ENCODE peak calls at places on chromosome 11, in nine cellular contexts. One of them, this sample, is unnamed.

GRCh38 chr11:109511598-109511997 is 89.6 kb downstream of the C11orf87 start:
- DNase-seq in prostate gland: no peak
- DNase-seq in GM12891: no peak
- DNase-seq in transverse colon: no peak
- DNase-seq in stomach: no peak
- DNase-seq in breast epithelium: no peak
- DNase-seq in spleen: no peak
- DNase-seq in suprapubic skin: no peak
- DNase-seq in HCT116: no peak
- DNase-seq in this sample: no peak

GRCh38 chr11:88402784-88403183 is 65.2 kb upstream of the CTSC start:
- DNase-seq in prostate gland: no peak
- DNase-seq in GM12891: no peak
- DNase-seq in transverse colon: no peak
- DNase-seq in stomach: no peak
- DNase-seq in breast epithelium: no peak
- DNase-seq in spleen: no peak
- DNase-seq in suprapubic skin: no peak
- DNase-seq in HCT116: no peak
- DNase-seq in this sample: no peak

GRCh38 chr11:134566311-134566710 is 154.3 kb upstream of the B3GAT1 start:
- DNase-seq in prostate gland: no peak
- DNase-seq in GM12891: no peak
- DNase-seq in transverse colon: no peak
- DNase-seq in stomach: no peak
- DNase-seq in breast epithelium: no peak
- DNase-seq in spleen: no peak
- DNase-seq in suprapubic skin: no peak
- DNase-seq in HCT116: no peak
- DNase-seq in this sample: no peak

GRCh38 chr11:125351045-125351867 is 144.8 kb downstream of the FEZ1 start:
- DNase-seq in prostate gland: no peak
- DNase-seq in GM12891: no peak
- DNase-seq in transverse colon: no peak
- DNase-seq in stomach: no peak
- DNase-seq in breast epithelium: no peak
- DNase-seq in spleen: peak; percentile 73
- DNase-seq in suprapubic skin: no peak
- DNase-seq in HCT116: no peak
- DNase-seq in this sample: no peak

GRCh38 chr11:102139081-102139498 is 28.8 kb downstream of the YAP1 start:
- DNase-seq in prostate gland: no peak
- DNase-seq in GM12891: no peak
- DNase-seq in transverse colon: no peak
- DNase-seq in stomach: no peak
- DNase-seq in breast epithelium: no peak
- DNase-seq in spleen: no peak
- DNase-seq in suprapubic skin: no peak
- DNase-seq in HCT116: no peak
- DNase-seq in this sample: no peak

GRCh38 chr11:132047167-132047566 is 676.8 kb downstream of the NTM start:
- DNase-seq in prostate gland: no peak
- DNase-seq in GM12891: no peak
- DNase-seq in transverse colon: no peak
- DNase-seq in stomach: no peak
- DNase-seq in breast epithelium: no peak
- DNase-seq in spleen: no peak
- DNase-seq in suprapubic skin: no peak
- DNase-seq in HCT116: no peak
- DNase-seq in this sample: no peak

GRCh38 chr11:70351646-70352045 is 46.7 kb upstream of the CTTN start:
- DNase-seq in prostate gland: no peak
- DNase-seq in GM12891: no peak
- DNase-seq in transverse colon: no peak
- DNase-seq in stomach: no peak
- DNase-seq in breast epithelium: no peak
- DNase-seq in spleen: no peak
- DNase-seq in suprapubic skin: no peak
- DNase-seq in HCT116: no peak
- DNase-seq in this sample: no peak

GRCh38 chr11:119896387-119897045 is 167.5 kb upstream of the NECTIN1 start:
- DNase-seq in prostate gland: no peak
- DNase-seq in GM12891: no peak
- DNase-seq in transverse colon: no peak
- DNase-seq in stomach: no peak
- DNase-seq in breast epithelium: no peak
- DNase-seq in spleen: peak; percentile 23
- DNase-seq in suprapubic skin: no peak
- DNase-seq in HCT116: no peak
- DNase-seq in this sample: no peak

GRCh38 chr11:6404341-6405038 is 14.2 kb downstream of the SMPD1 start:
- DNase-seq in prostate gland: no peak
- DNase-seq in GM12891: no peak
- DNase-seq in transverse colon: no peak
- DNase-seq in stomach: no peak
- DNase-seq in breast epithelium: no peak
- DNase-seq in spleen: no peak
- DNase-seq in suprapubic skin: no peak
- DNase-seq in HCT116: no peak
- DNase-seq in this sample: no peak

GRCh38 chr11:79026803-79027445 is 413.9 kb downstream of the TENM4 start:
- DNase-seq in prostate gland: no peak
- DNase-seq in GM12891: peak; percentile 5
- DNase-seq in transverse colon: no peak
- DNase-seq in stomach: no peak
- DNase-seq in breast epithelium: no peak
- DNase-seq in spleen: no peak
- DNase-seq in suprapubic skin: no peak
- DNase-seq in HCT116: no peak
- DNase-seq in this sample: no peak

GRCh38 chr11:45771942-45772522 is 32.9 kb upstream of the SLC35C1 start:
- DNase-seq in prostate gland: peak; percentile 75
- DNase-seq in GM12891: peak; percentile 93
- DNase-seq in transverse colon: peak; percentile 87
- DNase-seq in stomach: peak; percentile 86
- DNase-seq in breast epithelium: peak; percentile 57
- DNase-seq in spleen: peak; percentile 94
- DNase-seq in suprapubic skin: peak; percentile 88
- DNase-seq in HCT116: peak; percentile 56
- DNase-seq in this sample: peak; percentile 90
- TF ChIP-seq POLR2AphosphoS5 in prostate gland: peak; percentile 34
- TF ChIP-seq POLR2AphosphoS5 in GM12891: no peak
- TF ChIP-seq POLR2AphosphoS5 in transverse colon: no peak
- TF ChIP-seq POLR2AphosphoS5 in stomach: peak; percentile 31
- TF ChIP-seq POLR2AphosphoS5 in breast epithelium: no peak
- TF ChIP-seq POLR2AphosphoS5 in spleen: peak; percentile 62
- TF ChIP-seq POLR2AphosphoS5 in suprapubic skin: no peak
- TF ChIP-seq POLR2AphosphoS5 in HCT116: no peak
- TF ChIP-seq POLR2AphosphoS5 in this sample: no peak

DNA sequence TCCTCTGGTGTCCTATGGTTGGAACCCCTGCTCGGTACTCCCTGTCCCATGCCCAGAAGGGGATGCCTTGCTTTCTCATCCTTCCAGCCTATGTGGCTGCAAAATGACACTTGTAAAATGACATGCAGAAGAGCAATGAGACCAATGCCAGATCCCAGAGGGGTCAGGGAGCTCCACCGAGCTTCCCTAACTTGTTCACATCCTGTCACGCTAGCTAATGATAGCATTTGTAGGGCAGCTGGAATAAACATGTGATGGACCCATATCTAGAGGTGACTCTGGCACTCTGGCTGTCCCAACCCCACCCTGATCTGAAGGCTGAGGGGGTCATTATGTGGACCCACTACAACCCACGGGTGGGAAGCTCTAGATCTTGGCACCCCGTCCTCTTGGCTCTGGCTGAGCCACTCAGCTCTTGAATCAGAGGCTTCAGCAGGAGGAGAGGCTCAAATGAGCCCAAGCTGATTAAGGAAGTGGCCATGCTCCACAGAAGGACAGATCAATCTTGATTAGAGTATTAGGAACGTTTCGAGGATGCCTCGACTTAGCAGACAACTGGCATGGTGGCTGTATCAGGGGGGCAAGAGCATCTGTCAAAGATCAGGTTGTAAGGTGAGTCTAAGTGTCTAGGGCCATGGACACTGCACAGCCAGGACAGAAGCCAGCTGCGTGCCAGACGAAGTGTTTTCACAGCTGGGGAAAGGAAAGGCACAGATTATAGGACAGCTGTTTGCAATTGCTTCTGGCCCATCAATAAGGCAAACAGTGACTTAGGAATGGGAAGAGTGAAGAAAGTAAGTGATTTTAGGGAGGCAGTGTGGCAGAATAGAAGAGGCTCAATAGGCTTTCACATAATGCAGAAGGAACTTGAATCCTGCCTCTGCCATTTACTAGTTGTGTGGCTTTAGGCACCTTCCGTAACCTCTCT is 182.8 kb downstream of the KIRREL3 start:
- DNase-seq in prostate gland: no peak
- DNase-seq in GM12891: no peak
- DNase-seq in transverse colon: no peak
- DNase-seq in stomach: no peak
- DNase-seq in breast epithelium: no peak
- DNase-seq in spleen: no peak
- DNase-seq in suprapubic skin: no peak
- DNase-seq in HCT116: no peak
- DNase-seq in this sample: no peak
- TF ChIP-seq POLR2A in prostate gland: no peak
- TF ChIP-seq POLR2A in GM12891: no peak
- TF ChIP-seq POLR2A in transverse colon: no peak
- TF ChIP-seq POLR2A in stomach: no peak
- TF ChIP-seq POLR2A in breast epithelium: no peak
- TF ChIP-seq POLR2A in spleen: no peak
- TF ChIP-seq POLR2A in suprapubic skin: no peak
- TF ChIP-seq POLR2A in HCT116: no peak
- TF ChIP-seq POLR2A in this sample: no peak

GRCh38 chr11:23233075-23233474 is 372.8 kb upstream of the CCDC179 start:
- DNase-seq in prostate gland: no peak
- DNase-seq in GM12891: no peak
- DNase-seq in transverse colon: no peak
- DNase-seq in stomach: no peak
- DNase-seq in breast epithelium: no peak
- DNase-seq in spleen: no peak
- DNase-seq in suprapubic skin: no peak
- DNase-seq in HCT116: no peak
- DNase-seq in this sample: no peak
- TF ChIP-seq POLR2AphosphoS5 in prostate gland: no peak
- TF ChIP-seq POLR2AphosphoS5 in GM12891: no peak
- TF ChIP-seq POLR2AphosphoS5 in transverse colon: no peak
- TF ChIP-seq POLR2AphosphoS5 in stomach: no peak
- TF ChIP-seq POLR2AphosphoS5 in breast epithelium: no peak
- TF ChIP-seq POLR2AphosphoS5 in spleen: no peak
- TF ChIP-seq POLR2AphosphoS5 in suprapubic skin: no peak
- TF ChIP-seq POLR2AphosphoS5 in HCT116: no peak
- TF ChIP-seq POLR2AphosphoS5 in this sample: no peak

DNA sequence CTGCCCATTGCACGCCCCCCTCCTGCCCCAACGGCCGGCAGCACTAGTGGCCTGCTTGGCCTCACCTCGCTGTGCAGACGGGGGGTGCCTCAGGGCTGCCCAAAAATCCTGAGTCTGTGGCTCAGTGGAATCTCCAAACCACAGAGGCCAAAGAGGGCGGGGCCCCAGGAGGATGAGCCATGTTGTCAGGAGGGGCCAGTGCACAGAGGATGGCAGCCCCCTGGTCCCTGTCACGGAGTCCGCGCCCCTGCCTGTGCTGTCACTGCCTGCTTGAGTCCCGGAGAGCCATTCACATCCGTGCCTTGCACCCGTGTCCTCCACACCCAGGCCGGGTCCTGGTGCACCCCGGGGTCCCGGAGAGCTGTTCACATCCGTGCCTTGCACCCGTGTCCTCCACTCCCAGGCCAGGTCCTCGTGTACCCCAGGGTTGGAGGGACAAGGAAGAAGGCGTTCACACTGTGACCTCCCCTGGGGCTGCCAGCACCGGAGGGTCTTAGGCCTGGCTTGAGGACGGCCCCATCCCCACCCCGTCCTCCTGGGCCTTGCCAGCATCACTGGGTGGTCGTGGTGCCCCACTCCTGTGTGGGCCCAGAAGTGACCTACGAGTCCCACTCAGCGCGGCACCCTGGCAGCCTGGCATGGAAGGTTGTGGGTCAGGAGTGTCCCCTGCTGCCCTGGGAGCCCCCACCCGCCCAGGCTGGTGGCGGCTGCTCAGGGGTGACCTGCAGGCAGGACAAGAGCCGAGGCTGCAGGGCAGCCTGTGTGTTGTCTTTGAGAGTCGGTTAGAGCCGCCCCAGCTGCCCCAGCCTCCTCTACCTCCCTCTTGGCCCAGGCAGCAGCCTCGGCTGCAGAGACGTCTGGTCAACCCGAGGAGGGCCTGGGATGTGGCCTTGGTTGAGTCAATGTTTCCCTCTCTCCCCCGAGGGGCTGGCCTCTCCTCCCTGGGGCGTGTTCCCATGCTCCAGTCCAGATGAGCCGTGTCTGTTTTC is 36.1 kb upstream of the MUC5AC start:
- DNase-seq in prostate gland: no peak
- DNase-seq in GM12891: peak; percentile 21
- DNase-seq in transverse colon: peak; percentile 6
- DNase-seq in stomach: peak; percentile 24
- DNase-seq in breast epithelium: no peak
- DNase-seq in spleen: peak; percentile 67
- DNase-seq in suprapubic skin: peak; percentile 74
- DNase-seq in HCT116: no peak
- DNase-seq in this sample: peak; percentile 32
- TF ChIP-seq POLR2A in prostate gland: no peak
- TF ChIP-seq POLR2A in GM12891: no peak
- TF ChIP-seq POLR2A in transverse colon: no peak
- TF ChIP-seq POLR2A in stomach: no peak
- TF ChIP-seq POLR2A in breast epithelium: no peak
- TF ChIP-seq POLR2A in spleen: no peak
- TF ChIP-seq POLR2A in suprapubic skin: no peak
- TF ChIP-seq POLR2A in HCT116: no peak
- TF ChIP-seq POLR2A in this sample: no peak

DNA sequence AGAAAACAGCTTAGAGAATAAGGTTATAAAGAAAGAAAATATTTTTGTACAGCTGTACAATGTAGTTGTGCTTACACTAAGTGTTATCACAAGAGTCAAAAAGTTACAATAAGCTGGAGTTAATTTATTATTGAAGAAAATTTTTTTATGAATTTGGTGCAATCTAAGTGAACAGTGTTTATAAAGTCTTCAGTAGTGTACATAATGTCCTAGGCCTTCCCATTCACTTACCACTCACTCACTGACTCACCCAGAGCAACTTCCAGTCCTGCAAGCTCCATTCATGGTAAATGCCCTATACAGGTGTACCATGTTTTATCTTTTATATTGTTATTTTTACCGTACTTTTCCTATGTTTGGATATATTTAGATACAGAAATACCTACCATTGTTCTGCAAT is 34.7 kb downstream of the GDPD4 start:
- DNase-seq in prostate gland: no peak
- DNase-seq in GM12891: no peak
- DNase-seq in transverse colon: no peak
- DNase-seq in stomach: no peak
- DNase-seq in breast epithelium: no peak
- DNase-seq in spleen: no peak
- DNase-seq in suprapubic skin: no peak
- DNase-seq in HCT116: no peak
- DNase-seq in this sample: no peak
- TF ChIP-seq POLR2AphosphoS5 in prostate gland: no peak
- TF ChIP-seq POLR2AphosphoS5 in GM12891: no peak
- TF ChIP-seq POLR2AphosphoS5 in transverse colon: no peak
- TF ChIP-seq POLR2AphosphoS5 in stomach: no peak
- TF ChIP-seq POLR2AphosphoS5 in breast epithelium: no peak
- TF ChIP-seq POLR2AphosphoS5 in spleen: no peak
- TF ChIP-seq POLR2AphosphoS5 in suprapubic skin: no peak
- TF ChIP-seq POLR2AphosphoS5 in HCT116: no peak
- TF ChIP-seq POLR2AphosphoS5 in this sample: no peak

GRCh38 chr11:57481315-57481714 is 21.0 kb downstream of the RTN4RL2 start:
- DNase-seq in prostate gland: no peak
- DNase-seq in GM12891: no peak
- DNase-seq in transverse colon: no peak
- DNase-seq in stomach: no peak
- DNase-seq in breast epithelium: no peak
- DNase-seq in spleen: no peak
- DNase-seq in suprapubic skin: no peak
- DNase-seq in HCT116: no peak
- DNase-seq in this sample: no peak
- TF ChIP-seq POLR2A in prostate gland: no peak
- TF ChIP-seq POLR2A in GM12891: no peak
- TF ChIP-seq POLR2A in transverse colon: no peak
- TF ChIP-seq POLR2A in stomach: no peak
- TF ChIP-seq POLR2A in breast epithelium: no peak
- TF ChIP-seq POLR2A in spleen: no peak
- TF ChIP-seq POLR2A in suprapubic skin: no peak
- TF ChIP-seq POLR2A in HCT116: no peak
- TF ChIP-seq POLR2A in this sample: no peak